ENCODE peak calls at places on chromosomes 4 and X, in eight cellular contexts. C, Y, B, N, I, Q, F and O are unnamed samples.

GRCh38 chrX:72054776-72055495 is 76.8 kb downstream of the RTL5 start:
- DNase-seq in B (no peak), Q (no peak), F (no peak), I (no peak), C (no peak), Y (no peak), N (no peak), O (no peak)

GRCh38 chrX:135340827-135341226 is 31.5 kb downstream of the ETDC start:
- DNase-seq in B (no peak), Q (peak; percentile 79), Y (peak; percentile 7), N (no peak), F (no peak), I (no peak), C (no peak), O (no peak)

GRCh38 chrX:149151805-149152757 is 353.0 kb downstream of the IDS start:
- DNase-seq in B (no peak), C (no peak), Y (peak; percentile 39), Q (peak; percentile 76), N (peak; percentile 51), I (no peak), F (no peak), O (no peak)

GRCh38 chr4:3436798-3437581 is 4.8 kb upstream of the HGFAC start:
- DNase-seq in Q (peak; percentile 62), B (peak; percentile 77), N (no peak), F (no peak), C (no peak), Y (peak; percentile 41), I (no peak), O (peak; percentile 27)

GRCh38 chr4:109026588-109026987 is 263.7 kb upstream of the ETNPPL start:
- DNase-seq in Y (peak; percentile 85), C (no peak), N (no peak), F (no peak), Q (no peak), I (no peak), B (no peak), O (no peak)

GRCh38 chrX:96979766-96980165 is 96.1 kb downstream of the RPA4 start:
- DNase-seq in F (no peak), I (no peak), Y (no peak), N (no peak), B (no peak), Q (no peak), C (no peak), O (no peak)

GRCh38 chr4:40570348-40571077 is 59.2 kb downstream of the RBM47 start:
- DNase-seq in Q (no peak), B (no peak), I (no peak), F (no peak), C (no peak), Y (no peak), N (no peak), O (no peak)

GRCh38 chr4:188941524-188942109 is 802.4 kb downstream of the TRIML1 start:
- DNase-seq in N (peak; percentile 6), I (no peak), F (no peak), C (no peak), Y (peak; percentile 99), Q (peak; percentile 94), B (no peak), O (no peak)

GRCh38 chr4:88690355-88690754 is 7.3 kb downstream of the NAP1L5 start:
- DNase-seq in I (no peak), Y (peak; percentile 75), C (peak; percentile 4), B (no peak), F (no peak), N (no peak), Q (peak; percentile 40), O (no peak)

GRCh38 chr4:71545168-71545567 is 206.3 kb downstream of the SLC4A4 start:
- DNase-seq in Q (peak; percentile 74), B (no peak), Y (peak; percentile 6), C (no peak), I (no peak), F (no peak), N (no peak), O (no peak)

GRCh38 chrX:123217077-123217476 is 33.0 kb downstream of the GRIA3 start:
- DNase-seq in N (no peak), C (peak; percentile 3), B (no peak), F (no peak), Q (peak; percentile 68), I (no peak), Y (peak; percentile 8), O (no peak)

GRCh38 chrX:148146121-148146520 is 165.0 kb downstream of the FMR1NB start:
- DNase-seq in C (no peak), F (no peak), I (no peak), B (no peak), Y (no peak), N (no peak), Q (no peak), O (no peak)

GRCh38 chr4:119038465-119038864 is 97.2 kb upstream of the MYOZ2 start:
- DNase-seq in B (no peak), Y (peak; percentile 50), Q (peak; percentile 82), F (no peak), I (no peak), C (no peak), N (no peak), O (no peak)

GRCh38 chrX:118528089-118528753 is 32.6 kb downstream of the DOCK11 start:
- DNase-seq in N (no peak), Y (no peak), B (no peak), I (no peak), Q (no peak), F (no peak), C (no peak), O (no peak)

GRCh38 chr4:162865102-162865501 is 301.6 kb downstream of the NAF1 start:
- DNase-seq in C (no peak), Q (no peak), I (no peak), F (no peak), Y (no peak), N (no peak), B (no peak), O (no peak)

GRCh38 chr4:123505457-123506310 is 109.1 kb downstream of the SPRY1 start:
- DNase-seq in Q (peak; percentile 38), F (no peak), B (peak; percentile 47), I (peak; percentile 19), N (no peak), Y (peak; percentile 64), C (peak; percentile 60), O (no peak)

GRCh38 chr4:64738240-64738639 is 329.0 kb upstream of the TECRL start:
- DNase-seq in C (no peak), F (no peak), Y (no peak), I (no peak), Q (no peak), N (no peak), B (no peak), O (no peak)

GRCh38 chrX:131830400-131831184 is 192.5 kb upstream of the STK26 start:
- DNase-seq in C (peak; percentile 87), Q (peak; percentile 63), Y (peak; percentile 43), N (no peak), F (no peak), B (peak; percentile 36), I (no peak), O (no peak)

GRCh38 chrX:39899876-39900787 is 197.6 kb downstream of the BCOR start:
- DNase-seq in N (no peak), C (no peak), Q (peak; percentile 59), Y (no peak), I (no peak), F (no peak), B (no peak), O (no peak)

GRCh38 chr4:14711259-14711658 is 291.0 kb upstream of the CPEB2 start:
- DNase-seq in F (no peak), C (no peak), N (no peak), Y (no peak), B (no peak), I (no peak), Q (no peak), O (no peak)

GRCh38 chr4:23333556-23333945 is 556.3 kb downstream of the PPARGC1A start:
- DNase-seq in Q (no peak), Y (peak; percentile 51), C (no peak), B (no peak), F (no peak), I (no peak), N (no peak), O (no peak)

GRCh38 chrX:72624194-72624593 is 51.6 kb upstream of the HDAC8 start:
- DNase-seq in Q (no peak), I (no peak), N (no peak), C (no peak), F (no peak), Y (no peak), B (no peak), O (no peak)

GRCh38 chrX:84974803-84975202 is 28.9 kb upstream of the APOOL start:
- DNase-seq in B (no peak), C (no peak), I (no peak), Y (no peak), Q (no peak), N (no peak), F (no peak), O (no peak)

GRCh38 chr4:139297001-139297410 is 4.3 kb upstream of the NAA15 start:
- DNase-seq in N (no peak), Q (peak; percentile 46), C (no peak), Y (peak; percentile 55), B (no peak), F (no peak), I (no peak), O (no peak)

GRCh38 chr4:105966046-105966445 is 70.8 kb downstream of the NPNT start:
- DNase-seq in Q (peak; percentile 93), F (no peak), I (no peak), B (no peak), Y (peak; percentile 79), C (no peak), N (no peak), O (peak; percentile 26)

GRCh38 chr4:182555997-182556418 is 312.8 kb downstream of the TENM3 start:
- DNase-seq in Q (peak; percentile 92), F (no peak), N (no peak), C (peak; percentile 15), B (no peak), Y (peak; percentile 92), I (no peak), O (no peak)

GRCh38 chrX:2901367-2902036 is 27.6 kb downstream of the ARSD start:
- DNase-seq in Q (no peak), F (no peak), C (no peak), I (no peak), B (no peak), Y (peak; percentile 21), N (no peak), O (no peak)

GRCh38 chrX:45699158-45699557 is 498.5 kb upstream of the DIPK2B start:
- DNase-seq in N (no peak), I (no peak), Y (peak; percentile 75), Q (no peak), F (no peak), B (no peak), C (no peak), O (no peak)

GRCh38 chrX:112863850-112864249 is 23.2 kb upstream of the AMOT start:
- DNase-seq in C (no peak), Y (no peak), I (no peak), B (no peak), N (no peak), F (no peak), Q (peak; percentile 5), O (no peak)

GRCh38 chr4:15349426-15349825 is 78.4 kb upstream of the C1QTNF7 start:
- DNase-seq in F (no peak), Q (peak; percentile 50), N (no peak), B (no peak), Y (no peak), C (no peak), I (no peak), O (no peak)

GRCh38 chr4:8373973-8374545 is 66.5 kb downstream of the ACOX3 start:
- DNase-seq in F (no peak), N (no peak), I (no peak), Q (no peak), C (no peak), Y (no peak), B (no peak), O (no peak)

GRCh38 chr4:39458505-39459300 is at the start of the genes LIAS and RPL9:
- DNase-seq in I (peak; percentile 76), N (peak; percentile 85), Y (peak; percentile 99), B (peak; percentile 94), C (peak; percentile 99), Q (peak; percentile 100), F (peak; percentile 84), O (peak; percentile 99)

GRCh38 chrX:109855501-109855900 is 122.4 kb upstream of the ACSL4 start:
- DNase-seq in Y (no peak), Q (no peak), C (no peak), F (no peak), B (no peak), N (no peak), I (no peak), O (no peak)